ENCODE peak calls at places on chromosomes 6 and 20, in six cellular contexts. One of them, this sample, is unnamed.

GRCh38 chr6:8860671-8861070 is 425.3 kb upstream of the SLC35B3 start:
- DNase-seq in aorta: no peak
- DNase-seq in anterior cingulate cortex: no peak
- DNase-seq in T-cell: no peak
- DNase-seq in HTR-8/SVneo: no peak
- DNase-seq in activated T-cell treated with anti-CD3 and anti-CD28 coated beads for 1 hour: no peak
- DNase-seq in this sample: no peak

GRCh38 chr6:88165087-88165876 is 865 bp downstream of the CNR1 start:
- DNase-seq in T-cell: no peak
- DNase-seq in aorta: no peak
- DNase-seq in HTR-8/SVneo: no peak
- DNase-seq in activated T-cell treated with anti-CD3 and anti-CD28 coated beads for 1 hour: no peak
- DNase-seq in anterior cingulate cortex: no peak
- DNase-seq in this sample: no peak

GRCh38 chr20:51266353-51266752 is 243.4 kb upstream of the KCNG1 start:
- DNase-seq in activated T-cell treated with anti-CD3 and anti-CD28 coated beads for 1 hour: no peak
- DNase-seq in HTR-8/SVneo: no peak
- DNase-seq in anterior cingulate cortex: no peak
- DNase-seq in T-cell: no peak
- DNase-seq in aorta: no peak
- DNase-seq in this sample: no peak

GRCh38 chr6:37115236-37115894 is 54.6 kb upstream of the PIM1 start:
- DNase-seq in T-cell: no peak
- DNase-seq in aorta: no peak
- DNase-seq in anterior cingulate cortex: no peak
- DNase-seq in activated T-cell treated with anti-CD3 and anti-CD28 coated beads for 1 hour: no peak
- DNase-seq in HTR-8/SVneo: no peak
- DNase-seq in this sample: no peak

GRCh38 chr6:3813150-3813780 is 35.9 kb upstream of the FAM50B start:
- DNase-seq in aorta: peak; percentile 77
- DNase-seq in activated T-cell treated with anti-CD3 and anti-CD28 coated beads for 1 hour: no peak
- DNase-seq in anterior cingulate cortex: no peak
- DNase-seq in HTR-8/SVneo: peak; percentile 63
- DNase-seq in T-cell: no peak
- DNase-seq in this sample: no peak

GRCh38 chr6:82246802-82247633 is 526 bp downstream of the IBTK start:
- DNase-seq in aorta: peak; percentile 61
- DNase-seq in HTR-8/SVneo: peak; percentile 54
- DNase-seq in T-cell: no peak
- DNase-seq in activated T-cell treated with anti-CD3 and anti-CD28 coated beads for 1 hour: no peak
- DNase-seq in anterior cingulate cortex: peak; percentile 62
- DNase-seq in this sample: no peak

GRCh38 chr6:21200056-21200870 is 393.3 kb upstream of the SOX4 start:
- DNase-seq in HTR-8/SVneo: no peak
- DNase-seq in activated T-cell treated with anti-CD3 and anti-CD28 coated beads for 1 hour: no peak
- DNase-seq in aorta: no peak
- DNase-seq in anterior cingulate cortex: no peak
- DNase-seq in T-cell: no peak
- DNase-seq in this sample: no peak

GRCh38 chr20:64079273-64080012 is at the start of gene RGS19:
- DNase-seq in activated T-cell treated with anti-CD3 and anti-CD28 coated beads for 1 hour: peak; percentile 62
- DNase-seq in anterior cingulate cortex: peak; percentile 54
- DNase-seq in aorta: peak; percentile 90
- DNase-seq in T-cell: peak; percentile 64
- DNase-seq in HTR-8/SVneo: peak; percentile 96
- DNase-seq in this sample: peak; percentile 92

GRCh38 chr6:165704001-165704748 is 41.1 kb upstream of the PDE10A start:
- DNase-seq in aorta: no peak
- DNase-seq in HTR-8/SVneo: no peak
- DNase-seq in activated T-cell treated with anti-CD3 and anti-CD28 coated beads for 1 hour: no peak
- DNase-seq in anterior cingulate cortex: peak; percentile 48
- DNase-seq in T-cell: no peak
- DNase-seq in this sample: no peak

GRCh38 chr6:151179321-151179720 is 60.4 kb upstream of the AKAP12 start:
- DNase-seq in aorta: no peak
- DNase-seq in T-cell: no peak
- DNase-seq in HTR-8/SVneo: no peak
- DNase-seq in anterior cingulate cortex: no peak
- DNase-seq in activated T-cell treated with anti-CD3 and anti-CD28 coated beads for 1 hour: no peak
- DNase-seq in this sample: no peak

GRCh38 chr6:135647521-135647920 is 150.0 kb upstream of the AHI1 start:
- DNase-seq in T-cell: no peak
- DNase-seq in aorta: no peak
- DNase-seq in anterior cingulate cortex: no peak
- DNase-seq in activated T-cell treated with anti-CD3 and anti-CD28 coated beads for 1 hour: no peak
- DNase-seq in HTR-8/SVneo: no peak
- DNase-seq in this sample: no peak

GRCh38 chr20:33681288-33681687 is 4.9 kb downstream of the E2F1 start:
- DNase-seq in activated T-cell treated with anti-CD3 and anti-CD28 coated beads for 1 hour: no peak
- DNase-seq in aorta: no peak
- DNase-seq in T-cell: no peak
- DNase-seq in HTR-8/SVneo: no peak
- DNase-seq in anterior cingulate cortex: no peak
- DNase-seq in this sample: no peak

GRCh38 chr6:84422380-84422968 is 195.0 kb upstream of the CEP162 start:
- DNase-seq in aorta: peak; percentile 68
- DNase-seq in anterior cingulate cortex: no peak
- DNase-seq in activated T-cell treated with anti-CD3 and anti-CD28 coated beads for 1 hour: no peak
- DNase-seq in T-cell: no peak
- DNase-seq in HTR-8/SVneo: peak; percentile 49
- DNase-seq in this sample: peak; percentile 65

GRCh38 chr20:53741726-53742028 is 148.0 kb upstream of the ZNF217 start:
- DNase-seq in HTR-8/SVneo: no peak
- DNase-seq in aorta: no peak
- DNase-seq in T-cell: no peak
- DNase-seq in anterior cingulate cortex: no peak
- DNase-seq in activated T-cell treated with anti-CD3 and anti-CD28 coated beads for 1 hour: no peak
- DNase-seq in this sample: no peak

GRCh38 chr20:45576995-45577394 is 2.1 kb downstream of the WFDC8 start:
- DNase-seq in activated T-cell treated with anti-CD3 and anti-CD28 coated beads for 1 hour: no peak
- DNase-seq in anterior cingulate cortex: no peak
- DNase-seq in HTR-8/SVneo: no peak
- DNase-seq in T-cell: no peak
- DNase-seq in aorta: no peak
- DNase-seq in this sample: no peak

GRCh38 chr6:148746363-148747144 is at the start of gene UST:
- DNase-seq in HTR-8/SVneo: peak; percentile 62
- DNase-seq in aorta: peak; percentile 92
- DNase-seq in T-cell: peak; percentile 55
- DNase-seq in anterior cingulate cortex: peak; percentile 48
- DNase-seq in activated T-cell treated with anti-CD3 and anti-CD28 coated beads for 1 hour: peak; percentile 46
- DNase-seq in this sample: peak; percentile 91

GRCh38 chr20:32988008-32988407 is 16.2 kb downstream of the SUN5 start:
- DNase-seq in HTR-8/SVneo: no peak
- DNase-seq in aorta: no peak
- DNase-seq in T-cell: no peak
- DNase-seq in activated T-cell treated with anti-CD3 and anti-CD28 coated beads for 1 hour: no peak
- DNase-seq in anterior cingulate cortex: no peak
- DNase-seq in this sample: no peak

GRCh38 chr20:51553897-51554504 is 11.5 kb upstream of the NFATC2 start:
- DNase-seq in activated T-cell treated with anti-CD3 and anti-CD28 coated beads for 1 hour: no peak
- DNase-seq in T-cell: no peak
- DNase-seq in HTR-8/SVneo: no peak
- DNase-seq in anterior cingulate cortex: no peak
- DNase-seq in aorta: no peak
- DNase-seq in this sample: no peak

GRCh38 chr20:45183084-45183483 is 8.4 kb downstream of the PI3 start:
- DNase-seq in anterior cingulate cortex: no peak
- DNase-seq in T-cell: no peak
- DNase-seq in activated T-cell treated with anti-CD3 and anti-CD28 coated beads for 1 hour: no peak
- DNase-seq in aorta: no peak
- DNase-seq in HTR-8/SVneo: no peak
- DNase-seq in this sample: no peak

GRCh38 chr6:41271901-41272395 is 14.5 kb downstream of the TREM1 start:
- DNase-seq in activated T-cell treated with anti-CD3 and anti-CD28 coated beads for 1 hour: no peak
- DNase-seq in anterior cingulate cortex: no peak
- DNase-seq in HTR-8/SVneo: no peak
- DNase-seq in aorta: peak; percentile 83
- DNase-seq in T-cell: no peak
- DNase-seq in this sample: peak; percentile 83

GRCh38 chr20:32045999-32046398 is 6.0 kb upstream of the HCK start:
- DNase-seq in anterior cingulate cortex: no peak
- DNase-seq in activated T-cell treated with anti-CD3 and anti-CD28 coated beads for 1 hour: no peak
- DNase-seq in HTR-8/SVneo: no peak
- DNase-seq in aorta: no peak
- DNase-seq in T-cell: no peak
- DNase-seq in this sample: no peak

GRCh38 chr6:146028835-146029572 is at the start of gene GRM1:
- DNase-seq in activated T-cell treated with anti-CD3 and anti-CD28 coated beads for 1 hour: no peak
- DNase-seq in HTR-8/SVneo: no peak
- DNase-seq in aorta: no peak
- DNase-seq in T-cell: no peak
- DNase-seq in anterior cingulate cortex: no peak
- DNase-seq in this sample: no peak

GRCh38 chr20:9068896-9069663 is at the start of gene PLCB4:
- DNase-seq in anterior cingulate cortex: peak; percentile 23
- DNase-seq in T-cell: no peak
- DNase-seq in aorta: peak; percentile 51
- DNase-seq in activated T-cell treated with anti-CD3 and anti-CD28 coated beads for 1 hour: no peak
- DNase-seq in HTR-8/SVneo: peak; percentile 59
- DNase-seq in this sample: no peak

GRCh38 chr6:21710908-21711627 is 117.5 kb downstream of the SOX4 start:
- DNase-seq in HTR-8/SVneo: no peak
- DNase-seq in anterior cingulate cortex: no peak
- DNase-seq in T-cell: no peak
- DNase-seq in activated T-cell treated with anti-CD3 and anti-CD28 coated beads for 1 hour: no peak
- DNase-seq in aorta: no peak
- DNase-seq in this sample: no peak

GRCh38 chr6:7725412-7725811 is 487 bp upstream of the BMP6 start:
- DNase-seq in T-cell: no peak
- DNase-seq in aorta: no peak
- DNase-seq in activated T-cell treated with anti-CD3 and anti-CD28 coated beads for 1 hour: no peak
- DNase-seq in HTR-8/SVneo: no peak
- DNase-seq in anterior cingulate cortex: no peak
- DNase-seq in this sample: no peak

GRCh38 chr6:40719671-40720374 is 132.7 kb upstream of the LRFN2 start:
- DNase-seq in T-cell: no peak
- DNase-seq in HTR-8/SVneo: peak; percentile 39
- DNase-seq in activated T-cell treated with anti-CD3 and anti-CD28 coated beads for 1 hour: no peak
- DNase-seq in anterior cingulate cortex: no peak
- DNase-seq in aorta: no peak
- DNase-seq in this sample: no peak

GRCh38 chr20:36491901-36492617 is 49.3 kb upstream of the MYL9 start:
- DNase-seq in anterior cingulate cortex: no peak
- DNase-seq in T-cell: peak; percentile 44
- DNase-seq in aorta: no peak
- DNase-seq in HTR-8/SVneo: no peak
- DNase-seq in activated T-cell treated with anti-CD3 and anti-CD28 coated beads for 1 hour: peak; percentile 45
- DNase-seq in this sample: no peak

GRCh38 chr6:39938773-39939381 is 4.6 kb upstream of the MOCS1 start:
- DNase-seq in anterior cingulate cortex: no peak
- DNase-seq in T-cell: no peak
- DNase-seq in aorta: no peak
- DNase-seq in activated T-cell treated with anti-CD3 and anti-CD28 coated beads for 1 hour: no peak
- DNase-seq in HTR-8/SVneo: no peak
- DNase-seq in this sample: no peak

GRCh38 chr6:33271098-33271607 is 523 bp downstream of the VPS52 start:
- DNase-seq in HTR-8/SVneo: no peak
- DNase-seq in T-cell: no peak
- DNase-seq in activated T-cell treated with anti-CD3 and anti-CD28 coated beads for 1 hour: no peak
- DNase-seq in aorta: no peak
- DNase-seq in anterior cingulate cortex: no peak
- DNase-seq in this sample: no peak

GRCh38 chr6:27250955-27251671 is 3.6 kb downstream of the PRSS16 start:
- DNase-seq in aorta: peak; percentile 70
- DNase-seq in T-cell: peak; percentile 62
- DNase-seq in activated T-cell treated with anti-CD3 and anti-CD28 coated beads for 1 hour: peak; percentile 40
- DNase-seq in HTR-8/SVneo: peak; percentile 93
- DNase-seq in anterior cingulate cortex: peak; percentile 21
- DNase-seq in this sample: peak; percentile 97

GRCh38 chr6:139655783-139656705 is 281.6 kb upstream of the CITED2 start:
- DNase-seq in T-cell: no peak
- DNase-seq in anterior cingulate cortex: no peak
- DNase-seq in aorta: no peak
- DNase-seq in activated T-cell treated with anti-CD3 and anti-CD28 coated beads for 1 hour: no peak
- DNase-seq in HTR-8/SVneo: no peak
- DNase-seq in this sample: no peak

GRCh38 chr6:18990313-18990978 is 603.3 kb downstream of the RNF144B start:
- DNase-seq in anterior cingulate cortex: peak; percentile 49
- DNase-seq in T-cell: no peak
- DNase-seq in aorta: peak; percentile 62
- DNase-seq in activated T-cell treated with anti-CD3 and anti-CD28 coated beads for 1 hour: no peak
- DNase-seq in HTR-8/SVneo: peak; percentile 42
- DNase-seq in this sample: peak; percentile 86

GRCh38 chr20:53124075-53124532 is 151.9 kb downstream of the TSHZ2 start:
- DNase-seq in T-cell: no peak
- DNase-seq in activated T-cell treated with anti-CD3 and anti-CD28 coated beads for 1 hour: no peak
- DNase-seq in aorta: peak; percentile 52
- DNase-seq in anterior cingulate cortex: no peak
- DNase-seq in HTR-8/SVneo: no peak
- DNase-seq in this sample: no peak

This sample was measured in upper lobe of right lung.